ENCODE peak calls at places on chromosomes 13 and 19, in five cellular contexts. C is lung, V is testis, K is cardiac muscle cell, T is transverse colon. H is an unnamed sample.

GRCh38 chr13:44292545-44292944 is 81.1 kb upstream of the SERP2 start:
- DNase-seq in C (no peak), V (no peak), K (no peak), T (no peak), H (no peak)

GRCh38 chr19:48568345-48568886 is 16.4 kb downstream of the SULT2B1 start:
- DNase-seq in C (peak; percentile 87), V (peak; percentile 90), K (peak; percentile 91), T (peak; percentile 73), H (peak; percentile 81)

GRCh38 chr13:44912617-44913016 is 76.7 kb downstream of the NUFIP1 start:
- DNase-seq in C (no peak), V (no peak), K (no peak), T (no peak), H (no peak)

GRCh38 chr19:18086590-18087138 is at the start of gene IL12RB1:
- DNase-seq in C (no peak), V (no peak), K (no peak), T (peak; percentile 47), H (no peak)

GRCh38 chr19:53294786-53295441 is 27.4 kb upstream of the VN1R4 start:
- DNase-seq in C (no peak), V (no peak), K (no peak), T (no peak), H (no peak)

GRCh38 chr19:8702350-8702749 is 3.8 kb upstream of the ACTL9 start:
- DNase-seq in C (no peak), V (no peak), K (peak; percentile 6), T (no peak), H (no peak)

GRCh38 chr19:5407356-5407755 is 47.9 kb upstream of the ZNRF4 start:
- DNase-seq in C (no peak), V (peak; percentile 43), K (peak; percentile 11), T (no peak), H (peak; percentile 35)

GRCh38 chr19:48968813-48969218 is 3.7 kb downstream of the FTL start:
- DNase-seq in C (no peak), V (no peak), K (no peak), T (no peak), H (no peak)

GRCh38 chr19:12893582-12893981 is 2.6 kb downstream of the GCDH start:
- DNase-seq in C (no peak), V (no peak), K (no peak), T (no peak), H (no peak)
- H3K27ac ChIP-seq in C (no peak overlapping the region), V (no peak overlapping the region), K (no peak overlapping the region), T (no peak overlapping the region), H (no peak overlapping the region)

GRCh38 chr19:23772668-23773063 is 14.0 kb upstream of the ZNF681 start:
- DNase-seq in C (no peak), V (no peak), K (no peak), T (no peak), H (no peak)
- H3K36me3 ChIP-seq in C (peaks cover 5% of the 10 kb centered on the region), V (no peaks in the 10 kb centered on the region), K (peaks cover 4% of the 10 kb centered on the region), T (no peaks in the 10 kb centered on the region), H (no peaks in the 10 kb centered on the region)

GRCh38 chr19:12787458-12787857 is 3.8 kb upstream of the JUNB start:
- DNase-seq in C (no peak), V (no peak), K (no peak), T (no peak), H (no peak)
- H3K4me1 ChIP-seq in C (peaks cover 29% of the 10 kb centered on the region), V (peaks cover 68% of the 10 kb centered on the region), K (peaks cover 38% of the 10 kb centered on the region), T (peaks cover 46% of the 10 kb centered on the region), H (peaks cover 52% of the 10 kb centered on the region)

GRCh38 chr13:111993701-111994100 is 73.2 kb upstream of the SOX1 start:
- DNase-seq in C (no peak), V (no peak), K (no peak), T (no peak), H (no peak)

GRCh38 chr13:111990362-111990761 is 76.6 kb upstream of the SOX1 start:
- DNase-seq in C (no peak), V (no peak), K (no peak), T (no peak), H (no peak)

GRCh38 chr13:111994578-111994977 is 72.4 kb upstream of the SOX1 start:
- DNase-seq in C (no peak), V (no peak), K (no peak), T (no peak), H (no peak)

GRCh38 chr13:111992911-111993310 is 74.0 kb upstream of the SOX1 start:
- DNase-seq in C (no peak), V (no peak), K (no peak), T (no peak), H (no peak)
- H3K27ac ChIP-seq in C (no peak overlapping the region), V (no peak overlapping the region), K (no peak overlapping the region), T (no peak overlapping the region), H (no peak overlapping the region)

DNA sequence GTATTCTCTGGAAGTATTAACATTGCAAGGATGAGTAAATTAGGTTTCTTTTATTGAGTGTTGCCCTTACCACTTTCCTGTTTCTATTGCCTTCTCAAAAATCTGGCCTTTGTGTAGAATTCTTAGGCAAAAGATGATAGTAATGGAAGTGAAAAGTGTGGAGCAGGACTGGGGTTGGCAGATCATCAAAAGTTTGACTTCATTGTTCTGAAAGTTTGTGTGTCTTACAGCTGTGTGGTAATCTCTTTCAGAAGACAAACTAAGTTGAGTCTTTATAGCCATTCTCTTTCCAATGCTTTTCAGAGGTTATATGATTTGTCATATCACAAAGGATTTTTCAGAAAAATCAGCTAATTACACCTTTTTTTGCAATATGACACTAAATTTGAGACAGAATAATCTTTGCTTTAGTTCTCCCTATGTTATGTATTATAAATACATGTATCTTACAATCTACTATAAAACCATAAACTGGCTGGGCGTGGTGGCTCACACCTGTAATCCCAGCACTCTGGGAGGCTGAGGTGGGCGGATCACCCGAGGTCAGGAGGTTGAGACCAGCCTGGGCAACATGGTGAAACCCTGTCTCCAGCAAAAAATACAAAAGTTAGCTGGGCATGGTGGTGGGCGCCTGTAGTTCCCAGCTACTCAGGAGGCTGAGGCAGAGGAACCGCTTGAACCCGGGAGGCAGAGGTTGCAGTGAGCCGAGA is 8.7 kb upstream of the KCNRG start:
- DNase-seq in C (no peak), V (no peak), K (peak; percentile 75), T (peak; percentile 78), H (no peak)
- H3K36me3 ChIP-seq in C (peaks cover 7% of the 10 kb centered on the region), V (no peaks in the 10 kb centered on the region), K (peaks cover 16% of the 10 kb centered on the region), T (no peaks in the 10 kb centered on the region), H (peaks cover 29% of the 10 kb centered on the region)

GRCh38 chr19:55552620-55553019 is 7.3 kb upstream of the SBK3 start:
- DNase-seq in C (no peak), V (no peak), K (peak; percentile 92), T (no peak), H (no peak)

GRCh38 chr19:55549500-55550320 is 4.4 kb upstream of the SBK3 start:
- DNase-seq in C (no peak), V (no peak), K (peak; percentile 79), T (peak; percentile 19), H (peak; percentile 57)

GRCh38 chr19:55553217-55554182 is 8.2 kb upstream of the SBK3 start:
- DNase-seq in C (no peak), V (no peak), K (no peak), T (no peak), H (no peak)

GRCh38 chr19:55552206-55552605 is 6.9 kb upstream of the SBK3 start:
- DNase-seq in C (no peak), V (no peak), K (no peak), T (no peak), H (no peak)

DNA sequence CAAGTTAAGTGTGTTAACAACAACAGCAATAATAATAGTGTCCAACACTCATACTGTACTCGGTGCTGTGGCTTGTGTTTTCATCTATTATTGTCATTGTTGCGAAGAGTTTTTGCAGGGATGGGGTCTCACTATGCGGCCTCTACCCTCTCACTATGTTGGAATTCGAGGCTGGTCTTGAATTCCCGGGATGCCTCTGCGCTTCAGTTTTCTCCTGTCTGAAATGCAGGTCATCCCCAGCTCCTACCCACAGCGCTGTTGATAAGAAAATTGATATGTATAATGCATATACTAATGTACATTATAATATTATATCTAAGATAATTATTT is 4.9 kb upstream of the SBK3 start:
- DNase-seq in C (no peak), V (no peak), K (no peak), T (no peak), H (no peak)
- H3K4me1 ChIP-seq in C (peaks cover 4% of the 10 kb centered on the region), V (no peaks in the 10 kb centered on the region), K (peaks cover 17% of the 10 kb centered on the region), T (no peaks in the 10 kb centered on the region), H (peaks cover 42% of the 10 kb centered on the region)

DNA sequence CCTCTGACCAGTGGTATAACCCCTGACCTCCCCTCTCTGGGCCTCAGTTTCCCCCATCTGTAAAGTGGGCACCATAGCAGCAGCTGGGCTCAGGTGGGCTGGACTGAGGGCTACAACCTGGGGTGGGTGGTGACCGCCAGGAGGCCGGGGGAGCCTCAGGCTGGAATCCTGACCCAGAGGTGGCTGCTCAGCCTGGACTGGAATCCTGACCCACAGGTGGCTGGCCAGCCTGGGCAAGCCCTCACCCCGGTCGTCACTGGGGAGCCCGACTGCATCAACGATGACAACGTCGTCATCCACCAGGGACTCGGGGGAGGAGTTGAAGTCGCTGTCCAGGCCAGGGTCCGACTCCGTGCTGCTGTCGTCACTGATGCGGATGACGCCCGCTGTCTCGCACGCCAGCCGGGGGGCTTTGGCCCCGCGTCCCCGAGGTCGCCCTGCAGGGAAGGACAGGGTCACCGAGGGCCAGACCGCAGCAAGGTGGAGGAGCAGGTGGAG is 10.2 kb downstream of the GPX4 start:
- DNase-seq in C (no peak), V (no peak), K (no peak), T (no peak), H (no peak)
- H3K27ac ChIP-seq in C (no peak overlapping the region), V (peak overlapping the region; percentile 59), K (peak overlapping the region; percentile 80), T (peak overlapping the region; percentile 82), H (no peak overlapping the region)

DNA sequence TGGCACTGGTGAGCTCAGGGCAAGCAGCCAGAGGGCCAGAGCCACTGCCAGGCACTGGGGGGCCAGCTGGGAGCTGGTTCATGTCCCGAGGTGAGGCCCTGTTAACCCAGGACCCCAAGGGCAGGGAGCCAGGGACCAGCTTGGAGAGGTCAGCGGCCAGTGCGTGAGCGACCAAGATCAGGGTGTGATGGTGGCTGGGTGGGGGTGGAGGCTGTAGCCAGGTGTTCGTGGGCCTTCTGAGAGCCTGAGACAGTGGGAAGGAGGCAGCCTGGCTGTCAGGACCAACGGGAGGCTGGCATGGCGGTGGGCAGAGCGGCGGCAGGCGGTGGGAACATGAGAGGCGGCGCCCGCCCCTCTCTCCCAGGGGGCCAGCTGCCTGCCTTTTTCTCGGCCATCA is 8.1 kb upstream of the KPTN start:
- DNase-seq in C (no peak), V (no peak), K (no peak), T (no peak), H (no peak)
- H3K36me3 ChIP-seq in C (peaks cover 4% of the 10 kb centered on the region), V (no peaks in the 10 kb centered on the region), K (peaks cover 2% of the 10 kb centered on the region), T (no peaks in the 10 kb centered on the region), H (peaks cover 9% of the 10 kb centered on the region)

DNA sequence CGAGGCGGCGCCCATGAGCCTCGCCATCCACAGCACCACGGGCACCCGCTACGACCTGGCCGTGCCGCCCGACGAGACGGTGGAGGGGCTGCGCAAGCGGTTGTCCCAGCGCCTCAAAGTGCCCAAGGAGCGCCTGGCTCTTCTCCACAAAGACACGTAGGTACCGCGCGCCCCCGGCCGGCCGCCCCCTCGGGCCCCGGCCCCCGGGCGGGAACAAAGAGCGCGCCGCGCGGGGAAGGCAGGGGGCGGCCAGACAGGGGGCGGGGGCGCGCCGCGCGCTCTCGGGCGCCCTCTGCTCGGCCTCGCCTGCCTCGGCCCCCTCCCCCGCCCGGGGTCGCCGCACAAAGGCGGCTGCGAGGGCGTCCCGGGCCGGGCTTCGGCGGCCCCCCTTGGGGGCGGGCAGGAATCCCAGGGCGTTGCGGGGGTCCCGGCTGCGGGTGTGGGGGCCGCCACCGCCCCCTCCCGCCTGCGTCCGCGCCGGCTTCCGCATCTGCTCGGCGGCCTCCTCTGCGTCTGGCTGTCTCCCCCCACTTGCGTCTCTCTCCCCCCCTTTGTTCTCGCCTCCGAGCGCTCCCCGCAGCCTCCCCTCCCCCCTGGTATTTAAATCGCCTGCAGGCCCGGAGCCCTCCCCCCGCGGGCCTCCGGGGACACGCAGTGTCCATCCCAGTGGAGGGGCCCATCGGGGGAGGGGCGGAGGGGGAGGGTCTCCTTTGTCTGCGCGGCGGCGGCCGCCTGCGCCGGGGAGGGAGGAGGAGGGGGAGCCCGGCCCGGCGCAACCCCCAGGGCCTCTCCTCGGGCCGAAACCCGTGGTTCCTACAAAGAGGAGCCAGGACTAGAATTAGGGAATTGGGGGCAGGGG is 2.2 kb downstream of the MIDN start:
- DNase-seq in C (no peak), V (peak; percentile 73), K (peak; percentile 87), T (peak; percentile 76), H (peak; percentile 61)
- H3K4me1 ChIP-seq in C (peaks cover 30% of the 10 kb centered on the region), V (peaks cover 61% of the 10 kb centered on the region), K (peaks cover 11% of the 10 kb centered on the region), T (peaks cover 31% of the 10 kb centered on the region), H (peaks cover 16% of the 10 kb centered on the region)